ENCODE peak calls at places on chromosomes 1 and 21, in five cellular contexts. C is Panc1, W is cardiac muscle cell, N is left ventricle myocardium inferior, X is GM12878. Q is an unnamed sample.

GRCh38 chr1:56095924-56096655 is 483.3 kb downstream of the PLPP3 start:
- DNase-seq in C (no peak), W (peak; percentile 90), N (no peak), X (no peak), Q (no peak)

GRCh38 chr1:222009105-222009730 is 267.3 kb upstream of the DUSP10 start:
- DNase-seq in C (peak; percentile 43), W (peak; percentile 23), N (no peak), X (peak; percentile 36), Q (no peak)

GRCh38 chr1:159009704-159010361 is at the start of gene IFI16:
- DNase-seq in C (no peak), W (peak; percentile 98), N (no peak), X (peak; percentile 87), Q (no peak)

GRCh38 chr1:1833916-1834325 is 55.7 kb upstream of the NADK start:
- DNase-seq in C (no peak), W (no peak), N (no peak), X (peak; percentile 71), Q (no peak)

GRCh38 chr1:199691540-199691939 is 336.0 kb upstream of the NR5A2 start:
- DNase-seq in C (peak; percentile 59), W (peak; percentile 91), N (no peak), X (no peak), Q (no peak)

GRCh38 chr1:208004851-208005250 is 93.9 kb upstream of the CD34 start:
- DNase-seq in C (no peak), W (peak; percentile 58), N (no peak), X (no peak), Q (no peak)

GRCh38 chr1:211490821-211491415 is 1.0 kb downstream of the RD3 start:
- DNase-seq in C (no peak), W (no peak), N (no peak), X (no peak), Q (no peak)

GRCh38 chr1:198628064-198628455 is 10.8 kb upstream of the PTPRC start:
- DNase-seq in C (no peak), W (peak; percentile 4), N (no peak), X (no peak), Q (no peak)

GRCh38 chr1:14578156-14578555 is 20.3 kb upstream of the KAZN start:
- DNase-seq in C (no peak), W (no peak), N (no peak), X (no peak), Q (no peak)

GRCh38 chr1:109624215-109625010 is 4.8 kb downstream of the AMPD2 start:
- DNase-seq in C (no peak), W (no peak), N (no peak), X (no peak), Q (no peak)

GRCh38 chr1:232622378-232622777 is 7.6 kb downstream of the SIPA1L2 start:
- DNase-seq in C (no peak), W (no peak), N (no peak), X (no peak), Q (no peak)

GRCh38 chr21:42061866-42062542 is 9.1 kb upstream of the UMODL1 start:
- DNase-seq in C (no peak), W (no peak), N (no peak), X (no peak), Q (no peak)

GRCh38 chr1:160550572-160551034 is 27.5 kb upstream of the SLAMF6 start:
- DNase-seq in C (no peak), W (no peak), N (no peak), X (no peak), Q (no peak)

GRCh38 chr1:115411388-115412063 is 73.5 kb upstream of the NGF start:
- DNase-seq in C (peak; percentile 27), W (peak; percentile 52), N (no peak), X (no peak), Q (no peak)

GRCh38 chr1:182672487-182672836 is 11.9 kb downstream of the RGS8 start:
- DNase-seq in C (no peak), W (no peak), N (no peak), X (no peak), Q (no peak)
- H3K4me3 ChIP-seq in C (no peak overlapping the region), W (no peak overlapping the region), N (no peak overlapping the region), X (no peak overlapping the region), Q (no peak overlapping the region)

GRCh38 chr1:27937524-27937836 is 2.7 kb downstream of the SMPDL3B start:
- DNase-seq in C (no peak), W (no peak), N (no peak), X (no peak), Q (no peak)

GRCh38 chr1:27940297-27940696 is 5.5 kb downstream of the SMPDL3B start:
- DNase-seq in C (no peak), W (no peak), N (peak; percentile 44), X (no peak), Q (peak; percentile 61)

GRCh38 chr1:27936370-27936769 is 1.6 kb downstream of the SMPDL3B start:
- DNase-seq in C (no peak), W (no peak), N (no peak), X (no peak), Q (no peak)

GRCh38 chr1:27940870-27941269 is 6.1 kb downstream of the SMPDL3B start:
- DNase-seq in C (no peak), W (no peak), N (no peak), X (no peak), Q (no peak)

GRCh38 chr1:27938488-27938887 is 3.7 kb downstream of the SMPDL3B start:
- DNase-seq in C (no peak), W (no peak), N (no peak), X (no peak), Q (no peak)
- H3K9me3 ChIP-seq in C (no peaks in the 10 kb centered on the region), W (no peaks in the 10 kb centered on the region), N (no peaks in the 10 kb centered on the region), X (no peaks in the 10 kb centered on the region), Q (no peaks in the 10 kb centered on the region)

DNA sequence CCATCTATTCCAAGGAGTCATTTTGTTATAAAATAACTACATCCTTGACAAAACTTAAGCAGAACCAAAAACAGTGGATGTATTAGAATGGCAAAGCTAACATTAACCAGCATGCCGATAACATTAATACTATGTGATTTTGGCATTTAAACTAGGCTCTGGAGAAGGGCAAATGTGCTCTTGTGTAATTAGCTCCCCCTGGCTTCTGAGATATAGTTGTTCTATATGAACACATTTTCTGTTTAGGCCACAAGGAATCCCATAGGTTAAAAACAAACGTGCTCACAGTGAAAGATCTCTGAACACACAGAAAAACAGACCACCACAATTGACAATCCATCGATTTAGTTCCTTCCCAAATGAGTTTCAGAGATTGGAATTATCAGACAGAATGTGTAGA is 57.4 kb upstream of the TARS2 start:
- DNase-seq in C (peak; percentile 20), W (peak; percentile 40), N (no peak), X (no peak), Q (no peak)
- TF ChIP-seq CTCF in C (no peak), W (peak; percentile 33), N (peak; percentile 36), X (peak; percentile 13), Q (no peak)

DNA sequence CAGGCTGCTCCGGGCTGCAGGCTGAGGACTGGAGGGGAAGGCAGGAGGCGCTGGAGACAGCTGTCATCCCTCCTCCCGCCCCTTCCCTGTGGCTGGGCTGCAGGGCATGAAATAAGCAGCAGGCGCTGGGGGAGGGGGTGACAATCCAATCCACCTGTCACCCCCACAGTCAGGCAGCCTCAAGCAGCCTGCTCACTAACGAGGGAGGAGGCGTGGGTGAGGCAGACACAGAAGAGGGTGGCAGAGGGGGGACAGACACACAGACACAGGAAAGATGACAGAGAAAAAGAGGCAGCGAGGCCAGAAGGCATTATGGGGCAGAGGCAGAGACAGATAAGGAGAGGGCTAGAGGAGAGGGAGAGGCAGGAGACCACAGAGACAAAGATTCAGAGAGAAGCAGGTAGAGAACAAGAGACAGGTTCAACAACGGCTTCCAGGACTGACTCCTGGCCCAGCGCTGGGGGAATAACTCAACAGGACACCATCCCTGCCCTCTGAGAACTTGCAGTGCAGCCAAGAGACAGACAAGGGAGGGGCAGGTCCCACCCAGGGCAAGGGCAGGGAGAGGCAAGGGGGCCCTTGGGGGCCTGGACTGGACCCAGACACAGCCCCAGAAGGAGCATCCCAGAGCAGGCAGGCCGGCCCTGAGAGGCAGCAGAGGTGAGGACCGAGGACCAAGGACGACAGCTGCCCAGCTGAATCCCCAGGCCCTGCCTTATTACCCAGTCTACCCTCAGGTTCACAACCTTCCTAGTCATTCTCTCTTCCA is 11.2 kb downstream of the MEF2D start:
- DNase-seq in C (no peak), W (no peak), N (peak; percentile 71), X (no peak), Q (no peak)
- H3K4me3 ChIP-seq in C (no peak overlapping the region), W (peak overlapping the region; percentile 10), N (peak overlapping the region; percentile 98), X (peak overlapping the region; percentile 73), Q (no peak overlapping the region)

GRCh38 chr1:247165674-247166073 is 6.1 kb downstream of the ZNF124 start:
- DNase-seq in C (no peak), W (no peak), N (no peak), X (no peak), Q (no peak)
- H3K9me3 ChIP-seq in C (peaks cover 49% of the 10 kb centered on the region), W (no peaks in the 10 kb centered on the region), N (peaks cover 75% of the 10 kb centered on the region), X (peaks cover 26% of the 10 kb centered on the region), Q (no peaks in the 10 kb centered on the region)

GRCh38 chr1:64861611-64862010 is 104.7 kb downstream of the JAK1 start:
- DNase-seq in C (peak; percentile 12), W (peak; percentile 24), N (no peak), X (no peak), Q (peak; percentile 43)
- TF ChIP-seq CTCF in C (no peak), W (peak; percentile 19), N (peak; percentile 54), X (no peak), Q (no peak)

DNA sequence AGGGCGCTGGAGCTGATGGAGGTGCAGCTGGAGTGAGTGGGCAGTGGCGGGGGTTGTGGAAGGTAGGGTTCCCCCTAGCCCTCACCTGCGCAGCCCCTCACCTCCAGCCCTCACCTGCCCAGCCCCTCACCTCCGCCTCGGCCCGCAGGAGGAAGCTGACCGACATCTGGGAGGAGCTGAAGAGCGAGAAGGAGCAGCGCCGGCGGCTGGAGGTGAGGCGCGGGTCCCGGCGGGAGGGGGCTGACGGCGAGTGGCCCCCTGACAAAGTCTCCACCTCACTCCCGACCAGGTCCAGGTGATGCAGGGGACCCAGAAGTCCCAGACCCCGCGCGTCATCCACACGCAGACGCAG is 2.7 kb downstream of the EVA1B start:
- DNase-seq in C (no peak), W (no peak), N (no peak), X (no peak), Q (no peak)
- H3K4me3 ChIP-seq in C (no peak overlapping the region), W (no peak overlapping the region), N (peak overlapping the region; percentile 83), X (peak overlapping the region; percentile 32), Q (peak overlapping the region; percentile 42)

DNA sequence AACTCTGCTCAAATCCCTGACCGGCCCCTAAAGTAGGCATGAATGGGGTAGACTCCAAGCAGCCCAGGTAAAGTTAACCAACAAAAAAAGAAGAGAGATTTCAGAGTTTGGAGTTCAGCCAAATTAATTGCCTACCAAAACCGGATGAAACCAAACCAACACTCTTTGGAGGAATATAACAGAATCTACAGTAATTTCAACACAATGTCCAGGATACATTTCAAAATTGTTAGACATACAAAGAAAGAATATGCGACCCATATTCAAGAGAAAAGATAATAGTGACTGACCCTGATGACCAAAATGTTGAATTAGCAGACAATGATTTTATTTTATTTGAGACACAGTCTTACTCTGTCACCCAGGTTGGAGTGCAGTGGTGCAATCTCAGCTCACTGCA is 12.6 kb downstream of the IL22RA1 start:
- DNase-seq in C (no peak), W (no peak), N (no peak), X (no peak), Q (no peak)
- H3K9me3 ChIP-seq in C (no peaks in the 10 kb centered on the region), W (no peaks in the 10 kb centered on the region), N (peaks cover 17% of the 10 kb centered on the region), X (peaks cover 6% of the 10 kb centered on the region), Q (no peaks in the 10 kb centered on the region)

GRCh38 chr1:30719406-30720270 is 3.7 kb downstream of the MATN1 start:
- DNase-seq in C (peak; percentile 45), W (no peak), N (no peak), X (peak; percentile 57), Q (peak; percentile 51)
- TF ChIP-seq CTCF in C (peak; percentile 54), W (no peak), N (no peak), X (no peak), Q (no peak)